ENCODE peak calls at places on chromosomes 1 and 21, in six cellular contexts. One of them, this sample, is unnamed. For H3K4me1, the result is how much of the 10 kb centered on the place peaks cover.

GRCh38 chr1:217539510-217539909 is 91.4 kb downstream of the GPATCH2 start:
- DNase-seq in spleen: no peak
- DNase-seq in K562: no peak
- DNase-seq in Panc1: no peak
- DNase-seq in H1: no peak
- DNase-seq in esophagus muscularis mucosa: no peak
- DNase-seq in this sample: no peak

GRCh38 chr1:208185801-208186201 is 58.4 kb downstream of the PLXNA2 start:
- DNase-seq in H1: no peak
- DNase-seq in K562: peak
- DNase-seq in esophagus muscularis mucosa: no peak
- DNase-seq in Panc1: no peak
- DNase-seq in spleen: no peak
- DNase-seq in this sample: no peak

GRCh38 chr1:40710581-40711315 is 19.2 kb downstream of the NFYC start:
- DNase-seq in spleen: no peak
- DNase-seq in Panc1: no peak
- DNase-seq in K562: peak
- DNase-seq in H1: no peak
- DNase-seq in esophagus muscularis mucosa: no peak
- DNase-seq in this sample: no peak

GRCh38 chr1:224873645-224874369 is 55.7 kb upstream of the DNAH14 start:
- DNase-seq in K562: no peak
- DNase-seq in spleen: no peak
- DNase-seq in Panc1: no peak
- DNase-seq in H1: no peak
- DNase-seq in esophagus muscularis mucosa: no peak
- DNase-seq in this sample: no peak

GRCh38 chr1:81547261-81547911 is 253.3 kb upstream of the ADGRL2 start:
- DNase-seq in esophagus muscularis mucosa: no peak
- DNase-seq in Panc1: no peak
- DNase-seq in spleen: no peak
- DNase-seq in H1: peak
- DNase-seq in K562: no peak
- DNase-seq in this sample: no peak

GRCh38 chr1:61687901-61688300 is 37.0 kb downstream of the TM2D1 start:
- DNase-seq in H1: no peak
- DNase-seq in esophagus muscularis mucosa: no peak
- DNase-seq in Panc1: no peak
- DNase-seq in K562: no peak
- DNase-seq in spleen: no peak
- DNase-seq in this sample: no peak

GRCh38 chr1:156639601-156640101 is 2.3 kb upstream of the BCAN start:
- DNase-seq in esophagus muscularis mucosa: no peak
- DNase-seq in spleen: no peak
- DNase-seq in Panc1: no peak
- DNase-seq in H1: no peak
- DNase-seq in K562: no peak
- DNase-seq in this sample: no peak

GRCh38 chr1:32758795-32759430 is 56.3 kb upstream of the SYNC start:
- DNase-seq in spleen: no peak
- DNase-seq in H1: no peak
- DNase-seq in Panc1: no peak
- DNase-seq in esophagus muscularis mucosa: no peak
- DNase-seq in K562: no peak
- DNase-seq in this sample: no peak

GRCh38 chr1:231184891-231185290 is 23.0 kb downstream of the TRIM67 start:
- DNase-seq in H1: no peak
- DNase-seq in spleen: peak
- DNase-seq in Panc1: no peak
- DNase-seq in K562: no peak
- DNase-seq in esophagus muscularis mucosa: no peak
- DNase-seq in this sample: no peak

GRCh38 chr1:56788102-56788501 is 31.1 kb downstream of the FYB2 start:
- DNase-seq in esophagus muscularis mucosa: no peak
- DNase-seq in Panc1: no peak
- DNase-seq in H1: no peak
- DNase-seq in spleen: no peak
- DNase-seq in K562: no peak
- DNase-seq in this sample: no peak

GRCh38 chr1:223704921-223705878 is 7.1 kb upstream of the CAPN2 start:
- DNase-seq in Panc1: no peak
- DNase-seq in esophagus muscularis mucosa: no peak
- DNase-seq in H1: no peak
- DNase-seq in K562: no peak
- DNase-seq in spleen: no peak
- DNase-seq in this sample: no peak

GRCh38 chr1:77168358-77168757 is 50.9 kb downstream of the PIGK start:
- DNase-seq in K562: no peak
- DNase-seq in Panc1: no peak
- DNase-seq in esophagus muscularis mucosa: no peak
- DNase-seq in spleen: no peak
- DNase-seq in H1: no peak
- DNase-seq in this sample: no peak

GRCh38 chr1:20486457-20487235 is 636 bp upstream of the CAMK2N1 start:
- DNase-seq in spleen: no peak
- DNase-seq in Panc1: no peak
- DNase-seq in H1: no peak
- DNase-seq in esophagus muscularis mucosa: no peak
- DNase-seq in K562: peak
- DNase-seq in this sample: peak

GRCh38 chr1:153422450-153423068 is 6.2 kb downstream of the S100A7A start:
- DNase-seq in K562: peak
- DNase-seq in Panc1: no peak
- DNase-seq in esophagus muscularis mucosa: no peak
- DNase-seq in spleen: peak
- DNase-seq in H1: no peak
- DNase-seq in this sample: peak

GRCh38 chr1:233357595-233358446 is 30.3 kb downstream of the MAP3K21 start:
- DNase-seq in H1: no peak
- DNase-seq in esophagus muscularis mucosa: no peak
- DNase-seq in Panc1: no peak
- DNase-seq in K562: no peak
- DNase-seq in spleen: no peak
- DNase-seq in this sample: no peak

GRCh38 chr21:36718951-36719501 is 20.1 kb downstream of the SIM2 start:
- DNase-seq in spleen: peak
- DNase-seq in K562: peak
- DNase-seq in Panc1: no peak
- DNase-seq in esophagus muscularis mucosa: no peak
- DNase-seq in H1: no peak
- DNase-seq in this sample: peak

GRCh38 chr1:54819195-54819536 is 18.0 kb upstream of the TTC22 start:
- DNase-seq in spleen: no peak
- DNase-seq in esophagus muscularis mucosa: no peak
- DNase-seq in H1: no peak
- DNase-seq in K562: no peak
- DNase-seq in Panc1: no peak
- DNase-seq in this sample: no peak

GRCh38 chr1:201633297-201633696 is 94.4 kb downstream of the NAV1 start:
- DNase-seq in H1: no peak
- DNase-seq in spleen: no peak
- DNase-seq in Panc1: no peak
- DNase-seq in K562: no peak
- DNase-seq in esophagus muscularis mucosa: no peak
- DNase-seq in this sample: no peak

GRCh38 chr1:8409666-8410065 is 91.8 kb downstream of the SLC45A1 start:
- DNase-seq in esophagus muscularis mucosa: no peak
- DNase-seq in K562: no peak
- DNase-seq in H1: no peak
- DNase-seq in Panc1: no peak
- DNase-seq in spleen: no peak
- DNase-seq in this sample: no peak
- H3K4me1 ChIP-seq in esophagus muscularis mucosa: half or more
- H3K4me1 ChIP-seq in K562: under half
- H3K4me1 ChIP-seq in H1: under half
- H3K4me1 ChIP-seq in Panc1: half or more
- H3K4me1 ChIP-seq in spleen: half or more
- H3K4me1 ChIP-seq in this sample: half or more

DNA sequence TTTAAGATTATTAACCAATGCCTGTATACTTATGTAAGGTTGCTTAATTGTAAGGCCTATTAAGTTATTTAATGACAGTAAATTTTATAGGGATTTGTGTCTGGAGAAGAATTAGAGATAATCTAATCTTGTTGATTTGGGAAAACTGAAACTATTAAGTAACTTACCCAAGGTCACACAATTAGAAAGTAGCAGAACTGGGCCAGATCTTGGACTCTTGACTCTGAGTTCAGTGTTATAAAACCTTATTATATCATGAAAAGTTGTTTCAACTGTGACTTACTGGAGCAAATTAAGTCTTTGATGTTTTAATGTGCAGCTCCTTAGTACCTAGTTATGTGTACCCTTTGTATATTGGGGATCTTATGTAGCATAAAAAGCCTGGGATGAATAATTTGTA is 38.6 kb downstream of the CAMTA1 start:
- DNase-seq in esophagus muscularis mucosa: no peak
- DNase-seq in K562: no peak
- DNase-seq in spleen: no peak
- DNase-seq in Panc1: no peak
- DNase-seq in H1: no peak
- DNase-seq in this sample: no peak
- H3K4me3 ChIP-seq in esophagus muscularis mucosa: no peak
- H3K4me3 ChIP-seq in K562: no peak
- H3K4me3 ChIP-seq in spleen: no peak
- H3K4me3 ChIP-seq in Panc1: no peak
- H3K4me3 ChIP-seq in H1: no peak
- H3K4me3 ChIP-seq in this sample: peak

GRCh38 chr1:226108935-226109828 is 46.7 kb downstream of the H3-3A start:
- DNase-seq in spleen: no peak
- DNase-seq in esophagus muscularis mucosa: no peak
- DNase-seq in H1: no peak
- DNase-seq in Panc1: no peak
- DNase-seq in K562: peak
- DNase-seq in this sample: no peak

GRCh38 chr1:226109829-226110248 is 47.3 kb downstream of the H3-3A start:
- DNase-seq in spleen: peak
- DNase-seq in Panc1: no peak
- DNase-seq in K562: peak
- DNase-seq in esophagus muscularis mucosa: peak
- DNase-seq in H1: no peak
- DNase-seq in this sample: peak

GRCh38 chr1:226111109-226111864 is 48.8 kb downstream of the H3-3A start:
- DNase-seq in Panc1: no peak
- DNase-seq in esophagus muscularis mucosa: no peak
- DNase-seq in H1: no peak
- DNase-seq in K562: peak
- DNase-seq in spleen: no peak
- DNase-seq in this sample: no peak

GRCh38 chr1:226111865-226112395 is 49.4 kb downstream of the H3-3A start:
- DNase-seq in Panc1: no peak
- DNase-seq in H1: no peak
- DNase-seq in K562: no peak
- DNase-seq in spleen: peak
- DNase-seq in esophagus muscularis mucosa: no peak
- DNase-seq in this sample: no peak

DNA sequence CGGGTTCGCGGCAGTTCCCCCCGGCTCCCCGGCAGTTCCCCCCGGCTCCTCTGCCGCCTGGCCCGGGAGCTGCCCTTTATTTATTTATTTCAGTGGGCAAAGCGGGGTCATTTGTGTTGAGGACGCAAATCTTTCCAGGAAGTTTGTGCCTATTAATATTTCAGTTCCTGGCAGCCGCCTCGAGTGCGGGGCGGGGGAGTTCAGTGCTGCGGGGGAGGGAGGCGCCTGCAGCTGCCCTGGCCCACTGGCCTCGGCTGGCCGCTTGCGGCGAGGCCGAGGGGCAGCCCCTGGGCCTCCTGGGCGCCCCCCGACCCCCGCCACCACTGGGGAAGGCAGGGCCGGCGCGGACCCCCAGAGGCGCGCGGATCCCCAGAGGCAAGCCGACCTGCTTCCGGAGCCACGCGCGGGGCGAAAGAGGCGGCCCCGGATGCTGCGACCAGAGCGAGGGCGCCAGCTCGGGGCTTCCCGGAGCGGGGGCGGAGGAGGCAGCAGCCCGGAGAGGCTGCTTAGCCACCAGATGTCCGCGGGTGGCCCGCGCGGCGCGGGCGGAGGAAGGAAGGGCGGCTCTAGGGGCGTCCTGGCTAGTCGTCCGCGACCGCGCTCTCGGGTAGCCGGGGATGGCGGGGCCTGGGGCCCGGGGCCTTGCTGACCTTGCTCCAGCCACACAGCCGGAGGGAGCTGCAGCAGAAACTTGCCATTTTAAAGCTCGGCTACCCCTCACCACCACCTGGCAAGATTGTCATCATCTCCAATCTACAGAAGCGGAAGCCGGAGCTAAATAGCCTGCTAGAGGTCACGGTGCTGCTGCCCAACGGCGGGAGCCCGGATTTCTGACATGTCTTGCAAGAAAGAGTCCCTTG is 48.0 kb downstream of the H3-3A start:
- DNase-seq in K562: peak
- DNase-seq in H1: no peak
- DNase-seq in esophagus muscularis mucosa: no peak
- DNase-seq in spleen: peak
- DNase-seq in Panc1: no peak
- DNase-seq in this sample: peak
- TF ChIP-seq POLR2AphosphoS5 in K562: no peak
- TF ChIP-seq POLR2AphosphoS5 in H1: no peak
- TF ChIP-seq POLR2AphosphoS5 in esophagus muscularis mucosa: no peak
- TF ChIP-seq POLR2AphosphoS5 in spleen: peak
- TF ChIP-seq POLR2AphosphoS5 in Panc1: no peak
- TF ChIP-seq POLR2AphosphoS5 in this sample: peak

GRCh38 chr1:110478886-110479285 is 27.9 kb downstream of the PROK1 start:
- DNase-seq in esophagus muscularis mucosa: no peak
- DNase-seq in Panc1: no peak
- DNase-seq in K562: no peak
- DNase-seq in H1: no peak
- DNase-seq in spleen: no peak
- DNase-seq in this sample: no peak

GRCh38 chr1:110477041-110477440 is 26.1 kb downstream of the PROK1 start:
- DNase-seq in H1: no peak
- DNase-seq in Panc1: no peak
- DNase-seq in esophagus muscularis mucosa: no peak
- DNase-seq in spleen: no peak
- DNase-seq in K562: peak
- DNase-seq in this sample: no peak

GRCh38 chr1:110476028-110476765 is 25.2 kb downstream of the PROK1 start:
- DNase-seq in K562: no peak
- DNase-seq in esophagus muscularis mucosa: no peak
- DNase-seq in H1: no peak
- DNase-seq in spleen: peak
- DNase-seq in Panc1: no peak
- DNase-seq in this sample: no peak

GRCh38 chr1:110477445-110477957 is 26.6 kb downstream of the PROK1 start:
- DNase-seq in H1: no peak
- DNase-seq in K562: no peak
- DNase-seq in esophagus muscularis mucosa: no peak
- DNase-seq in spleen: no peak
- DNase-seq in Panc1: no peak
- DNase-seq in this sample: no peak

DNA sequence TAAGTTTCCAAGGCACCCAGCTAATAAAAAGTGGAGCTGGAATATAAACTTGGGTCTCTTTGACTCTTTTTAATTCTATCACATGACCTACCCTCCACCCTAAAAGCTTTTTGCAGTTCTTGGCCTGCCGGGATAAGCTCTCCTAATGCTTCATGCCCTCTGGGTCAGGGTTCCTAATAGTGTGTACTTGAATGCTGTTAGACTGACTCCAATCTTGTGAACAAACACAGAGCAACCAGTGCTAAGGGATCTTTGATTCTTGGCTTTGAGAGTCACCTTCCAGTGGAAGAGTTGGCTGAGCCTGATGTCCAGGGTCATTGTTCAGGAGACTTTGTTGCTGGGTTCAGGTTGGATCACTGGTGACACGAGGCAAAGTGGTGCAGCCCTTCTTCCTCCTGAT is 27.3 kb downstream of the PROK1 start:
- DNase-seq in Panc1: no peak
- DNase-seq in esophagus muscularis mucosa: no peak
- DNase-seq in H1: no peak
- DNase-seq in K562: no peak
- DNase-seq in spleen: no peak
- DNase-seq in this sample: no peak
- H3K4me1 ChIP-seq in Panc1: under half
- H3K4me1 ChIP-seq in esophagus muscularis mucosa: under half
- H3K4me1 ChIP-seq in H1: under half
- H3K4me1 ChIP-seq in K562: under half
- H3K4me1 ChIP-seq in spleen: under half
- H3K4me1 ChIP-seq in this sample: under half

This sample was measured in transverse colon.